ENCODE peak calls at places on chromosomes 2 and 18, in four cellular contexts. J is Panc1, W is SK-N-MC, T is H1. Q is an unnamed sample.

GRCh38 chr2:160329196-160329595 is 129.1 kb upstream of the ITGB6 start:
- DNase-seq in J (no peak), W (no peak), T (no peak), Q (no peak)

GRCh38 chr2:20992201-20992711 is 51.6 kb downstream of the APOB start:
- DNase-seq in J (no peak), W (no peak), T (no peak), Q (no peak)

GRCh38 chr2:113677327-113677726 is 50.3 kb downstream of the RABL2A start:
- DNase-seq in T (no peak), J (no peak), W (no peak), Q (no peak)

GRCh38 chr2:64456298-64456697 is 2.3 kb downstream of the LGALSL start:
- DNase-seq in W (no peak), T (no peak), J (no peak), Q (no peak)

GRCh38 chr2:48510329-48510728 is 19.6 kb upstream of the STON1 start:
- DNase-seq in J (no peak), T (no peak), W (no peak), Q (no peak)

GRCh38 chr2:71807969-71808451 is 339.7 kb downstream of the CYP26B1 start:
- DNase-seq in W (no peak), J (no peak), T (peak; percentile 8), Q (no peak)

GRCh38 chr18:7855051-7855450 is 287.9 kb downstream of the PTPRM start:
- DNase-seq in J (no peak), W (no peak), T (no peak), Q (no peak)

GRCh38 chr2:108987111-108987510 is 1.9 kb downstream of the EDAR start:
- DNase-seq in T (no peak), W (no peak), J (no peak), Q (no peak)

GRCh38 chr2:144801766-144802165 is 281.8 kb upstream of the ZEB2 start:
- DNase-seq in T (no peak), J (no peak), W (peak; percentile 30), Q (no peak)

GRCh38 chr2:66581461-66582363 is 146.8 kb downstream of the MEIS1 start:
- DNase-seq in J (no peak), W (no peak), T (peak; percentile 70), Q (no peak)

GRCh38 chr2:144660518-144661316 is 140.8 kb upstream of the ZEB2 start:
- DNase-seq in J (no peak), T (no peak), W (no peak), Q (no peak)

GRCh38 chr2:188787002-188787660 is 187.0 kb upstream of the COL3A1 start:
- DNase-seq in T (no peak), J (no peak), W (no peak), Q (no peak)

GRCh38 chr2:111671426-111672150 is 212.4 kb downstream of the ANAPC1 start:
- DNase-seq in J (no peak), W (no peak), T (peak; percentile 11), Q (peak; percentile 61)

GRCh38 chr2:238841542-238842181 is 6.2 kb upstream of the TWIST2 start:
- DNase-seq in J (no peak), T (peak; percentile 35), W (no peak), Q (no peak)

GRCh38 chr2:96259497-96259921 is 6.3 kb downstream of the TMEM127 start:
- DNase-seq in J (no peak), W (no peak), T (no peak), Q (no peak)

GRCh38 chr2:12965540-12966269 is 249.0 kb downstream of the TRIB2 start:
- DNase-seq in T (no peak), J (peak; percentile 25), W (no peak), Q (no peak)

GRCh38 chr18:61896767-61897166 is 4.0 kb upstream of the RNF152 start:
- DNase-seq in J (no peak), T (no peak), W (no peak), Q (peak; percentile 90)

GRCh38 chr2:190837417-190837816 is 43.2 kb upstream of the GLS start:
- DNase-seq in T (no peak), J (no peak), W (no peak), Q (no peak)

GRCh38 chr2:23838970-23839369 is 88.0 kb downstream of the ATAD2B start:
- DNase-seq in T (no peak), J (no peak), W (no peak), Q (no peak)

GRCh38 chr2:26333286-26333685 is 12.7 kb upstream of the SELENOI start:
- DNase-seq in W (no peak), J (no peak), T (peak; percentile 39), Q (no peak)

GRCh38 chr2:48444404-48444803 is 85.5 kb upstream of the STON1 start:
- DNase-seq in J (no peak), T (no peak), W (no peak), Q (no peak)

GRCh38 chr2:55019547-55020258 is 30.5 kb downstream of the RTN4 start:
- DNase-seq in T (no peak), J (no peak), W (no peak), Q (no peak)

DNA sequence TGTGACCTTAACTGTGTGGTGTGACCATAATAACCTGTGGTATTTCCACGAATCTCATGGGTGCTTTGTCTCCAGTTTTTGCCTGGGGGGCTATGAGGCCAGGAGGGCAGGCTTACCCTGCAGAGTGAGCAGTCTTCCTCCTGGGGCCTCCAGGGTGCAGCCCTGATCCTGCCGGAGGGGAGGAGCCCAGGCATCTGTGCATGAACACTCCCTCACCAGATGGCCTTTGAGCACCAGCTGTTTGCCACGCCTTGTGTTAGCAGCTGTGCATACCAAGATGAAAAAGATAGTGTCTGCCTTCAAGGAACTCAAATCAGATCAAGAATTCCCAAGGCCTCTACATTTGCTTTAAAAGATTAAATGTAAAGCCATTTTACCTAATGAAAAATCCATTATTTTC is 75.0 kb upstream of the RBM44 start:
- DNase-seq in W (no peak), T (no peak), J (no peak), Q (peak; percentile 40)
- TF ChIP-seq POLR2AphosphoS5 in W (no peak), T (no peak), J (no peak), Q (no peak)

GRCh38 chr18:69943021-69943420 is 4.7 kb downstream of the CD226 start:
- DNase-seq in W (no peak), T (no peak), J (no peak), Q (no peak)
- TF ChIP-seq POLR2AphosphoS5 in W (no peak), T (no peak), J (no peak), Q (no peak)

GRCh38 chr18:51890762-51891161 is 449.2 kb upstream of the DCC start:
- DNase-seq in J (peak; percentile 15), W (no peak), T (no peak), Q (no peak)
- TF ChIP-seq POLR2AphosphoS5 in J (no peak), W (no peak), T (no peak), Q (no peak)

DNA sequence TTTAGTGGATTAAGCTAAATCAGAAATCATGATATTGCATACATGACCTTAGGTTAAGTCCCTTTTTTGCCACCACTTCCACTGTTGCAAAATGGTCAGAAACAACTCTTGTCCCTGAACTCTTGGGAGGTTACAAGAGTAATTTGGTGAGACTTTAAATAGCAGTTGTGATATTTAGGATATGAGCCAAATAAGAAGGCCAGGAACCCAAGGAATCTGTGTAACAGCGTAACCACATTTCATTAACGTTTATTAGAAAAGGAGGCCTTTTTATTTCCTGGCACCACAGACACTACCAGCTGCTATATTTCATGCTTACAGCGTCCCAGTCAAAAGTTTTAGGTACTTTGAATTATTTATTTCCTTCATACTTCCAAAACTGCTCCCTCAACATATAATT is 268.0 kb downstream of the GPD2 start:
- DNase-seq in J (no peak), W (no peak), T (no peak), Q (no peak)
- TF ChIP-seq POLR2AphosphoS5 in J (no peak), W (no peak), T (no peak), Q (no peak)

GRCh38 chr2:234952270-234953115 is 676 bp downstream of the SH3BP4 start:
- DNase-seq in W (no peak), T (peak; percentile 63), J (no peak), Q (no peak)
- TF ChIP-seq POLR2AphosphoS5 in W (no peak), T (no peak), J (no peak), Q (peak; percentile 34)

DNA sequence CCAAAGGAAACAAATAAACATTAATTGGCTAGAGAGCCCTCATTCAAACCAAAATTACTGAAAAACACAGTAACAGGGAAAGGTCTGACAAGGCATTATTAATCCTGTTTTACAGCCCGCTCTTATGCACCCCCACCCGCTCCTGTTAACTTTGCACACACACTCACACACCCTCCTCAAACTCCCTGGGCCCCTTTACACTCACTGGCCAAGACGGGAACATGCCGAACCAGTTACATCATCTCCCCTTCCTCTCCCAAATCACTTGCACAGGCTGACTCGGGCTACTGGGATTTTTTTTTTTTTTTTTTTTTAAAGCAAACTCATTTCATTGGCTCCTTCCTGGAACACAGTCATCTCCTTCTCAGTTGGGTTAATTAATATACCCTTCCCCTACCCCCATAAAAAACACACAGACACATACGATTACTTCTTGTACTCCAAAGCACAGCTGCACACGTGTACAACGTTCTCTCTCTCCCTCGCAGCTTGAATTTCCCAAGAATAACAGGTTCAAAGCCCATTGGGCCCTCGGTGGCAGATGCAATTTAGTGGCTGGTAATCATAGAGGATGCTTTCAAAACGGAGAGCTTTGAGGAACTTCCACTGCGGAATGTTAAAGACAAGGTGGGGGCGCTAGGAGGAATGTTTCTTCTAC is 31.8 kb downstream of the KLF7 start:
- DNase-seq in T (no peak), J (peak; percentile 7), W (peak; percentile 77), Q (peak; percentile 94)
- TF ChIP-seq POLR2AphosphoS5 in T (no peak), J (no peak), W (no peak), Q (peak; percentile 73)

GRCh38 chr2:70133127-70133452 is 45.8 kb downstream of the PCBP1 start:
- DNase-seq in J (no peak), T (no peak), W (no peak), Q (no peak)

GRCh38 chr2:70132244-70133126 is 45.2 kb downstream of the PCBP1 start:
- DNase-seq in T (no peak), J (no peak), W (no peak), Q (no peak)

GRCh38 chr2:70127920-70128444 is 40.7 kb downstream of the PCBP1 start:
- DNase-seq in J (no peak), W (no peak), T (no peak), Q (no peak)

GRCh38 chr2:70133521-70134348 is 46.5 kb downstream of the PCBP1 start:
- DNase-seq in T (no peak), J (no peak), W (no peak), Q (no peak)
- TF ChIP-seq POLR2AphosphoS5 in T (no peak), J (no peak), W (no peak), Q (no peak)

GRCh38 chr2:233075141-233075965 is 15.2 kb downstream of the INPP5D start:
- DNase-seq in T (no peak), W (no peak), J (no peak), Q (no peak)
- TF ChIP-seq POLR2AphosphoS5 in T (no peak), W (no peak), J (no peak), Q (no peak)